ENCODE peak calls at places on chromosome 18, in nine cellular contexts. G is AG04450, I is PC-9, S is colonic mucosa, A is IMR-90, E is Panc1, R is H9, F is neural progenitor cell, L is transverse colon. Z is an unnamed sample.

GRCh38 chr18:35155403-35156117 is 85.3 kb upstream of the ZNF397 start:
- DNase-seq in G (no peak), I (no peak), S (no peak), A (peak; percentile 15), E (no peak), R (no peak), F (no peak), L (no peak), Z (no peak)

GRCh38 chr18:67783215-67783946 is 266.9 kb upstream of the DSEL start:
- DNase-seq in G (no peak), I (peak; percentile 66), S (no peak), A (peak; percentile 93), E (peak; percentile 64), R (no peak), F (no peak), L (no peak), Z (no peak)

GRCh38 chr18:24543408-24544140 is 83.1 kb downstream of the HRH4 start:
- DNase-seq in G (no peak), I (no peak), S (no peak), A (no peak), E (no peak), R (no peak), F (no peak), L (no peak), Z (no peak)

GRCh38 chr18:79718126-79718525 is 38.5 kb downstream of the CTDP1 start:
- DNase-seq in G (no peak), I (no peak), S (no peak), A (no peak), E (no peak), R (no peak), F (no peak), L (no peak), Z (no peak)

GRCh38 chr18:55783921-55784320 is 195.9 kb upstream of the TCF4 start:
- DNase-seq in G (no peak), I (no peak), S (no peak), A (no peak), E (no peak), R (no peak), F (no peak), L (no peak), Z (no peak)

GRCh38 chr18:48519431-48520100 is 19.3 kb upstream of the CTIF start:
- DNase-seq in G (no peak), I (no peak), S (no peak), A (no peak), E (no peak), R (no peak), F (no peak), L (no peak), Z (no peak)

GRCh38 chr18:21453512-21453862 is 147.0 kb downstream of the ESCO1 start:
- DNase-seq in G (no peak), I (peak; percentile 57), S (no peak), A (no peak), E (no peak), R (no peak), F (no peak), L (no peak), Z (no peak)

GRCh38 chr18:68033466-68033865 is 516.9 kb upstream of the DSEL start:
- DNase-seq in G (no peak), I (no peak), S (no peak), A (peak; percentile 7), E (no peak), R (no peak), F (no peak), L (no peak), Z (no peak)

GRCh38 chr18:600107-600506 is 3.3 kb downstream of the CLUL1 start:
- DNase-seq in G (no peak), I (no peak), S (no peak), A (no peak), E (no peak), R (no peak), F (no peak), L (no peak), Z (no peak)

GRCh38 chr18:34028341-34028740 is 196.4 kb downstream of the NOL4 start:
- DNase-seq in G (no peak), I (no peak), S (peak; percentile 74), A (no peak), E (no peak), R (no peak), F (no peak), L (peak; percentile 60), Z (no peak)

GRCh38 chr18:49733896-49734585 is 79.3 kb downstream of the ACAA2 start:
- DNase-seq in G (no peak), I (no peak), S (no peak), A (no peak), E (no peak), R (no peak), F (no peak), L (no peak), Z (no peak)

GRCh38 chr18:35409921-35410320 is 32.8 kb upstream of the ZNF396 start:
- DNase-seq in G (no peak), I (no peak), S (peak; percentile 76), A (no peak), E (no peak), R (no peak), F (no peak), L (peak; percentile 56), Z (no peak)

GRCh38 chr18:45664824-45665763 is 49.8 kb downstream of the SLC14A2 start:
- DNase-seq in G (no peak), I (peak; percentile 73), S (peak; percentile 61), A (peak; percentile 68), E (peak; percentile 64), R (peak; percentile 62), F (peak; percentile 78), L (peak; percentile 63), Z (no peak)

GRCh38 chr18:36672437-36673344 is 156.1 kb downstream of the TPGS2 start:
- DNase-seq in G (no peak), I (no peak), S (peak; percentile 39), A (peak; percentile 67), E (no peak), R (no peak), F (no peak), L (peak; percentile 28), Z (no peak)

DNA sequence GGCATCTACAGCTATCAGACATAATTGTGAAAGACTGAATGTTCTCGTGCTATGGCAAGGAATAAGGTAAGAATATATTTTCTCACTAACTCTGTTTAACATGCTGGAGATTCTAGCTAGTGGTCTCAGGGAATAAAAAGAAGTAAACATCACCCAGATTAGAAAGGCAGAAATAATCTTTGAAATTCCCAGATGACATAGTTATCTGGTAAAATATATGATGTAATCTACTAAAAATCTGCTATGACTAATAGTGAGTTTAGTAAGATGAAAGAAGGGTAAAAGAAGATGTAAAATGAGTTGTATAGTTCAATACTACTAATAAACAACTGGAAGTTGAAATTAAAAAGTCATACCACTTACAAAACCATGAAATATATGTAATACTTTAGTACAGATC is 134.2 kb downstream of the DSC3 start:
- DNase-seq in G (no peak), I (no peak), S (no peak), A (no peak), E (no peak), R (no peak), F (no peak), L (no peak), Z (no peak)
- H3K27ac ChIP-seq in G (no peak overlapping the region), I (no peak overlapping the region), S (no peak overlapping the region), A (no peak overlapping the region), E (no peak overlapping the region), R (no peak overlapping the region), F (no peak overlapping the region), L (no peak overlapping the region), Z (no peak overlapping the region)

DNA sequence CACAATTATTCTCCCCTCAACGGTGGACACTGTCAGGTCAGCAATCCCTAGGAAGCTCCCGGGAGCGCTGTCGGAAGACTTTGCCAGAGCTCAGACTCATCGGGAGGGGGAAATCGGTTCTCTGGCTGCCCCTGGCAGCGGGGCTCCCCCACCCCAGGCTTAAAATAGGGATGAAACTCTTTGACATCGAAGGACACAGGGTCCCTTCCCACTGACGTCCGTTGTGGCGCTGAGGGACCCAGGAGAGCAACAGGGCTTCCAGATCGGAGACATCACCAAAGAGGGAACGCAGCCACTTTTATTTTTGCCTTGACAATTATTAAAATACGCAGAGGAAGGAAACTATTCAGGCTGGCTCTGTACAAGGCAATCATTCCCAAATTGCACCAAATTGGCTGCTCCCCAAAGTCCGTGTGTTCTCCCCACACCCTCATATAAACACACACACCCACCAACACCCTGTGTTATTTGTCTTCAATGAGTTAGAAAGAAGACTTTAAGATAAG is 249.0 kb downstream of the CDH20 start:
- DNase-seq in G (no peak), I (no peak), S (peak; percentile 61), A (no peak), E (no peak), R (no peak), F (no peak), L (no peak), Z (peak; percentile 80)
- TF ChIP-seq CTCF in G (no peak), I (peak; percentile 58), S (peak; percentile 11), A (no peak), E (peak; percentile 57), R (no peak), F (no peak), L (peak; percentile 1), Z (peak; percentile 28)

GRCh38 chr18:62066121-62066818 is 120.6 kb downstream of the PIGN start:
- DNase-seq in G (no peak), I (no peak), S (no peak), A (no peak), E (no peak), R (no peak), F (no peak), L (no peak), Z (no peak)
- H3K27ac ChIP-seq in G (no peak overlapping the region), I (no peak overlapping the region), S (no peak overlapping the region), A (no peak overlapping the region), E (no peak overlapping the region), R (no peak overlapping the region), F (no peak overlapping the region), L (no peak overlapping the region), Z (no peak overlapping the region)

DNA sequence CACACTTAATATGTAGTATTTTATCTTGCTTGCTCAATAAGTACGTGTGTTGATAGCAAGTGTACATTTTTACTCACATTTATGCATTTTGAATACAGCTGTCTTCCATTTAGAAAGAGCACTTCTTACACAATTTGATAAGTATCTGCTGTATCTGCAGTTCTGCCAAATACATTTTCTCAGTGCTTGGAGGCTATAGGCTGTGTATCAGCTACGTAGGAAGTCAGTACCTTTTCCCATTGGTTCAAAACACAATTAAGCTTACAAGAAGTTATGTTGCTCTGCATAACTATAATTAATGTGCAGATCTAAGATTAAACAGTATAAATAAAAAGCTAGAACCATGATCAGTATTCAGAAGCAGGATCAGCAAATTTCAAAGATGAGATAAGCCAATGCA is 503.6 kb upstream of the SMIM21 start:
- DNase-seq in G (no peak), I (no peak), S (no peak), A (no peak), E (no peak), R (no peak), F (no peak), L (no peak), Z (no peak)
- TF ChIP-seq CTCF in G (no peak), I (no peak), S (no peak), A (no peak), E (no peak), R (no peak), F (no peak), L (no peak), Z (no peak)